ENCODE peak calls at places on chromosomes 12 and 14, in six cellular contexts. One of them, this sample, is unnamed.

GRCh38 chr12:95509300-95509699 is 35.3 kb downstream of the METAP2 start:
- DNase-seq in heart right ventricle: no peak
- DNase-seq in lower leg skin: no peak
- DNase-seq in tibial nerve: no peak
- DNase-seq in left ventricle myocardium inferior: no peak
- DNase-seq in natural killer cell: no peak
- DNase-seq in this sample: no peak

GRCh38 chr14:102052522-102052921 is 34.3 kb downstream of the HSP90AA1 start:
- DNase-seq in lower leg skin: no peak
- DNase-seq in natural killer cell: no peak
- DNase-seq in left ventricle myocardium inferior: no peak
- DNase-seq in tibial nerve: no peak
- DNase-seq in heart right ventricle: no peak
- DNase-seq in this sample: no peak

GRCh38 chr12:125512541-125513298 is 447.5 kb downstream of the AACS start:
- DNase-seq in tibial nerve: no peak
- DNase-seq in lower leg skin: no peak
- DNase-seq in left ventricle myocardium inferior: no peak
- DNase-seq in heart right ventricle: no peak
- DNase-seq in natural killer cell: no peak
- DNase-seq in this sample: no peak

GRCh38 chr14:63460594-63461132 is 82.5 kb downstream of the PPP2R5E start:
- DNase-seq in left ventricle myocardium inferior: no peak
- DNase-seq in lower leg skin: no peak
- DNase-seq in heart right ventricle: no peak
- DNase-seq in natural killer cell: no peak
- DNase-seq in tibial nerve: no peak
- DNase-seq in this sample: no peak

GRCh38 chr14:33254876-33255275 is 316.2 kb downstream of the NPAS3 start:
- DNase-seq in left ventricle myocardium inferior: no peak
- DNase-seq in natural killer cell: no peak
- DNase-seq in tibial nerve: no peak
- DNase-seq in heart right ventricle: no peak
- DNase-seq in lower leg skin: no peak
- DNase-seq in this sample: no peak

GRCh38 chr14:68672609-68673285 is 120.1 kb downstream of the ZFP36L1 start:
- DNase-seq in tibial nerve: no peak
- DNase-seq in left ventricle myocardium inferior: no peak
- DNase-seq in lower leg skin: no peak
- DNase-seq in heart right ventricle: no peak
- DNase-seq in natural killer cell: no peak
- DNase-seq in this sample: no peak

GRCh38 chr12:2168808-2169207 is 116.0 kb downstream of the CACNA1C start:
- DNase-seq in lower leg skin: no peak
- DNase-seq in left ventricle myocardium inferior: no peak
- DNase-seq in natural killer cell: no peak
- DNase-seq in tibial nerve: no peak
- DNase-seq in heart right ventricle: no peak
- DNase-seq in this sample: no peak

GRCh38 chr12:78441737-78442453 is 422.7 kb upstream of the SYT1 start:
- DNase-seq in natural killer cell: no peak
- DNase-seq in left ventricle myocardium inferior: no peak
- DNase-seq in heart right ventricle: no peak
- DNase-seq in tibial nerve: no peak
- DNase-seq in lower leg skin: no peak
- DNase-seq in this sample: no peak

GRCh38 chr12:30138483-30138882 is 354.7 kb upstream of the TMTC1 start:
- DNase-seq in lower leg skin: no peak
- DNase-seq in left ventricle myocardium inferior: no peak
- DNase-seq in natural killer cell: no peak
- DNase-seq in tibial nerve: no peak
- DNase-seq in heart right ventricle: no peak
- DNase-seq in this sample: no peak

GRCh38 chr12:46556105-46556559 is 183.6 kb upstream of the SLC38A2 start:
- DNase-seq in natural killer cell: no peak
- DNase-seq in heart right ventricle: no peak
- DNase-seq in tibial nerve: no peak
- DNase-seq in lower leg skin: no peak
- DNase-seq in left ventricle myocardium inferior: no peak
- DNase-seq in this sample: no peak

DNA sequence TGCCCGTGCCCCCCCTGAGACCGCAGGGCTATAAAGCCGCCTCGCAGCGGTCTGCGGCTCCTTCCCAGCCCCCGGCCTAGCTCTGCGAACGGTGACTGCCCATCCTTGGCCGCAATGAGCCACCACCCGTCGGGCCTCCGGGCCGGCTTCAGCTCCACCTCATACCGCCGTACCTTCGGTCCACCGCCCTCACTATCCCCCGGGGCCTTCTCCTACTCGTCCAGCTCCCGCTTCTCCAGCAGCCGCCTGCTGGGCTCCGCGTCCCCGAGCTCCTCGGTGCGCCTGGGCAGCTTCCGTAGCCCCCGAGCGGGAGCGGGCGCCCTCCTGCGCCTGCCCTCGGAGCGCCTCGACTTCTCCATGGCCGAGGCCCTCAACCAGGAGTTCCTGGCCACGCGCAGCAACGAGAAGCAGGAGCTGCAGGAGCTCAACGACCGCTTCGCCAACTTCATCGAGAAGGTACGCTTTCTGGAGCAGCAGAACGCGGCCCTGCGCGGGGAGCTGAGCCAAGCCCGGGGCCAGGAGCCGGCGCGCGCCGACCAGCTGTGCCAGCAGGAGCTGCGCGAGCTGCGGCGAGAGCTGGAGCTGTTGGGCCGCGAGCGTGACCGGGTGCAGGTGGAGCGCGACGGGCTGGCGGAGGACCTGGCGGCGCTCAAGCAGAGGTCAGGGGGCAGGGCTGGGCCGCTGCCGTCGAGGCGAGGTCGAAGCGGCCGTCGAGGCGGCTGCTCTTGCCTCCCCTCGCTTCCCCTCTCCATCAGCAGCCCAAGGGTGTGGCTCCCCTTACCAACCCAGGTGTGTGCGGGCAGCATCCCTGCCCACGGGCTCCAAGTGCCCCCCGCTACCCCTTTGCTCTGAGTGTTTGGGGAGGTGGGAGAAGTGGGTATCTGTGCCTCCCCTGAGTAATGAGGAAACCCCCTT is at the start of gene PRPH:
- DNase-seq in natural killer cell: no peak
- DNase-seq in lower leg skin: no peak
- DNase-seq in tibial nerve: no peak
- DNase-seq in left ventricle myocardium inferior: no peak
- DNase-seq in heart right ventricle: peak; percentile 31
- DNase-seq in this sample: peak; percentile 85
- TF ChIP-seq CTCF in natural killer cell: no peak
- TF ChIP-seq CTCF in lower leg skin: no peak
- TF ChIP-seq CTCF in tibial nerve: no peak
- TF ChIP-seq CTCF in left ventricle myocardium inferior: no peak
- TF ChIP-seq CTCF in heart right ventricle: no peak
- TF ChIP-seq CTCF in this sample: no peak

GRCh38 chr12:100554608-100555077 is 18.8 kb upstream of the GAS2L3 start:
- DNase-seq in left ventricle myocardium inferior: no peak
- DNase-seq in tibial nerve: peak; percentile 86
- DNase-seq in natural killer cell: no peak
- DNase-seq in lower leg skin: no peak
- DNase-seq in heart right ventricle: no peak
- DNase-seq in this sample: no peak
- TF ChIP-seq CTCF in left ventricle myocardium inferior: peak; percentile 86
- TF ChIP-seq CTCF in tibial nerve: peak; percentile 94
- TF ChIP-seq CTCF in natural killer cell: peak; percentile 40
- TF ChIP-seq CTCF in lower leg skin: no peak
- TF ChIP-seq CTCF in heart right ventricle: peak; percentile 78
- TF ChIP-seq CTCF in this sample: peak; percentile 92

GRCh38 chr14:81170829-81171195 is 49.9 kb downstream of the GTF2A1 start:
- DNase-seq in heart right ventricle: no peak
- DNase-seq in lower leg skin: no peak
- DNase-seq in left ventricle myocardium inferior: no peak
- DNase-seq in natural killer cell: no peak
- DNase-seq in tibial nerve: no peak
- DNase-seq in this sample: no peak
- TF ChIP-seq CTCF in heart right ventricle: no peak
- TF ChIP-seq CTCF in lower leg skin: no peak
- TF ChIP-seq CTCF in left ventricle myocardium inferior: no peak
- TF ChIP-seq CTCF in natural killer cell: peak; percentile 11
- TF ChIP-seq CTCF in tibial nerve: peak; percentile 1
- TF ChIP-seq CTCF in this sample: peak; percentile 40

GRCh38 chr12:14656846-14657245 is 39.6 kb downstream of the GUCY2C start:
- DNase-seq in lower leg skin: no peak
- DNase-seq in natural killer cell: no peak
- DNase-seq in tibial nerve: no peak
- DNase-seq in left ventricle myocardium inferior: no peak
- DNase-seq in heart right ventricle: no peak
- DNase-seq in this sample: no peak

GRCh38 chr12:14654416-14654815 is 42.0 kb downstream of the GUCY2C start:
- DNase-seq in heart right ventricle: no peak
- DNase-seq in natural killer cell: no peak
- DNase-seq in tibial nerve: no peak
- DNase-seq in left ventricle myocardium inferior: no peak
- DNase-seq in lower leg skin: no peak
- DNase-seq in this sample: no peak

GRCh38 chr12:14651371-14651770 is 45.0 kb downstream of the GUCY2C start:
- DNase-seq in natural killer cell: no peak
- DNase-seq in lower leg skin: no peak
- DNase-seq in left ventricle myocardium inferior: no peak
- DNase-seq in tibial nerve: no peak
- DNase-seq in heart right ventricle: no peak
- DNase-seq in this sample: no peak

GRCh38 chr12:14654842-14655241 is 41.6 kb downstream of the GUCY2C start:
- DNase-seq in lower leg skin: no peak
- DNase-seq in left ventricle myocardium inferior: no peak
- DNase-seq in tibial nerve: no peak
- DNase-seq in natural killer cell: no peak
- DNase-seq in heart right ventricle: no peak
- DNase-seq in this sample: no peak

DNA sequence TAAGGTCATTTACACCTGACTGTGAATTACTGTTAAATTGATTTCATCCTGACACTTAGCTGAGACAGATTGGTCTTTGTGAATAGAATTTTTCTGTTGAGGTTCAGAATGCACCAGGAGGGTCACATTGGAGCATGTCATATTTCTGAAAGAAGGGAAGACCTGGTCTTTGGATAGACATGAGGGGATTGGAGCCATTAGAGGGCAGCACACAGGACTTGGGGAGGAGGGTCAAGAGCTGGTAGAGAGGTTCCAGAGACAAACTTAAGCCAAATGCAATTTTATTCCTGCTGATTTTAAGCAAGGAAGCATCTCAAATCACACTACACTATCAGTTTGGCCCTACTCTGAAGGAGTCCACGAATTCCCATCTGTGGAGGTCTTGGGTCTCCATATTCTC is 41.1 kb downstream of the GUCY2C start:
- DNase-seq in left ventricle myocardium inferior: no peak
- DNase-seq in heart right ventricle: no peak
- DNase-seq in lower leg skin: no peak
- DNase-seq in natural killer cell: no peak
- DNase-seq in tibial nerve: no peak
- DNase-seq in this sample: no peak
- TF ChIP-seq CTCF in left ventricle myocardium inferior: no peak
- TF ChIP-seq CTCF in heart right ventricle: no peak
- TF ChIP-seq CTCF in lower leg skin: no peak
- TF ChIP-seq CTCF in natural killer cell: no peak
- TF ChIP-seq CTCF in tibial nerve: no peak
- TF ChIP-seq CTCF in this sample: no peak

DNA sequence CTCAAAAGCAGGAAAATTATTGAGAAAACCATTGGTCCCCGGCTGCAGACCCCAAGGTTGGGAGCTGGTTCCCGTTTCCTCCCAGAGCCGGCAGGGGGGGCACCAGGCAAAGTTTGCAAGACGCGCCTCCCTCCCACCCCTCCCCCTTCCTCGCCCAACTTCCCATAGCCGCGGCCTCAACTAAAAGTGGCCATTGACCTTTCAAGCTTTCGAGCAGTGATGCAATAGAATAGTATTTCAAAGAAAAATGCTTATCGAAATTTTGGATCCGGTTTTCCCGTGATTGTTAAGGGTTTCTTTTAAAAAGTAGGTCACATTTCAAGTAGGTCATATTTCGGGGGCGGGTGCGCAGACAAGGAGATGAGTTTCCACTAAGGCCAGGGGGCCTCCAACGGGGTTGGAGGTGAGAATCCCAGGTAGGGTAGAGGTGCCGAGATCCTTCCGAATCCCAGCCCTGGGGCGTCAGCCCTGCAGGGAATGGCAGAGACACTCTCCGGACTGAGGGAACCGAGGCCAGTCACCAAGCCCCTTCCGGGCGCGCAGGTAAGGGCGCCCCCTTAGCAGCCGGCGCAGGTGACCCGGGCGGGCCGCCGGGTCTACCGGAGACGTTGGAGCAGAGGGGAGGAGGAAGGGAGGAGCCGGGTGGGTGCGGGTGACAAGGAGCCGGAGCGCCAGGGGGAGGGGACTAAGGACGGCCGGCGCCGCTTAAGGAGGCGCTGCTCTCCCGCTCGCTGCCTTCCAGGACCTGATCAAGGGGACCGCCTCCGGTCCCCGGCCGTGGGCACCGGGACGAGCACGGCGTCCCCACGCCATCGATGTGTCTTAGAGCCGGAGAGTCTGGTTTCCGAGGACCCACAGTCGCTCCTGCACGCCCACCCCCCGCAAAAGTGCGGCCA is 2.6 kb upstream of the SOCS2 start:
- DNase-seq in natural killer cell: peak; percentile 66
- DNase-seq in heart right ventricle: peak; percentile 87
- DNase-seq in lower leg skin: peak; percentile 97
- DNase-seq in tibial nerve: peak; percentile 85
- DNase-seq in left ventricle myocardium inferior: peak; percentile 89
- DNase-seq in this sample: peak; percentile 94
- TF ChIP-seq CTCF in natural killer cell: peak; percentile 72
- TF ChIP-seq CTCF in heart right ventricle: peak; percentile 87
- TF ChIP-seq CTCF in lower leg skin: no peak
- TF ChIP-seq CTCF in tibial nerve: peak; percentile 63
- TF ChIP-seq CTCF in left ventricle myocardium inferior: peak; percentile 91
- TF ChIP-seq CTCF in this sample: peak; percentile 80

GRCh38 chr12:86117711-86118110 is 138.5 kb downstream of the MGAT4C start:
- DNase-seq in lower leg skin: no peak
- DNase-seq in tibial nerve: no peak
- DNase-seq in left ventricle myocardium inferior: no peak
- DNase-seq in heart right ventricle: no peak
- DNase-seq in natural killer cell: no peak
- DNase-seq in this sample: no peak

GRCh38 chr12:86122846-86123468 is 133.2 kb downstream of the MGAT4C start:
- DNase-seq in heart right ventricle: no peak
- DNase-seq in left ventricle myocardium inferior: no peak
- DNase-seq in natural killer cell: no peak
- DNase-seq in tibial nerve: no peak
- DNase-seq in lower leg skin: no peak
- DNase-seq in this sample: no peak

DNA sequence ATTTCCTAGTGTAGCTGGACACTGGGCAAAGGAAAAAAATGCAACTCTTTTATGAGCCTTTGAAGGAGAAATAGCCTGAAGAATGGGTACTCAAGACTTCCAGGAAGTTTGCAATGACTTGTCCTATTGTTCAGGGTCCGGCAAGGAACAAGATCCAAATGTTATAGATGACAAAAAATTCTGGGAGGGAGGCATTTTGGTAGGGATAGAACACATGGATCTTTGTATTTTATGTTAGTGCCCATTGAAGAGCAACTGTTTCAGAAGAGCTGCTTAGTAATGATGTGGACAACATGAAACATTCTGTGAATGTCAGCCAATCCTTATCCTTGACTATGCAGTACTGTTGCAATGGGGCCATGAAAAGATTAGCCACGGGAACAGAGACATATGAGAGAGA is 138.0 kb downstream of the MGAT4C start:
- DNase-seq in heart right ventricle: no peak
- DNase-seq in tibial nerve: no peak
- DNase-seq in lower leg skin: no peak
- DNase-seq in natural killer cell: no peak
- DNase-seq in left ventricle myocardium inferior: no peak
- DNase-seq in this sample: no peak
- TF ChIP-seq CTCF in heart right ventricle: no peak
- TF ChIP-seq CTCF in tibial nerve: no peak
- TF ChIP-seq CTCF in lower leg skin: no peak
- TF ChIP-seq CTCF in natural killer cell: no peak
- TF ChIP-seq CTCF in left ventricle myocardium inferior: no peak
- TF ChIP-seq CTCF in this sample: no peak